ENCODE peak calls at places on chromosomes 4 and X, in four cellular contexts. G, T, K and A are unnamed samples.

GRCh38 chr4:8694651-8695151 is 102.1 kb downstream of the CPZ start:
- DNase-seq in T (no peak), G (no peak), K (no peak), A (peak)

GRCh38 chrX:10172867-10173266 is 16.1 kb downstream of the CLCN4 start:
- DNase-seq in G (peak), T (no peak), K (no peak), A (no peak)

GRCh38 chrX:12984629-12985303 is 9.9 kb downstream of the TMSB4X start:
- DNase-seq in T (no peak), K (no peak), G (peak), A (no peak)

GRCh38 chr4:4990857-4991540 is 28.3 kb downstream of the CYTL1 start:
- DNase-seq in K (no peak), T (peak), G (peak), A (peak)

GRCh38 chr4:2828758-2829181 is 14.9 kb upstream of the ADD1 start:
- DNase-seq in T (no peak), K (no peak), G (no peak), A (no peak)

GRCh38 chrX:46953137-46953527 is 40.9 kb downstream of the JADE3 start:
- DNase-seq in G (no peak), T (no peak), K (no peak), A (no peak)

GRCh38 chrX:134679226-134679625 is 21.0 kb upstream of the PLAC1 start:
- DNase-seq in G (no peak), T (no peak), K (no peak), A (no peak)

GRCh38 chr4:37555324-37555723 is 130.9 kb downstream of the RELL1 start:
- DNase-seq in G (no peak), K (no peak), T (no peak), A (no peak)

GRCh38 chr4:45732161-45732560 is 391.7 kb downstream of the GABRG1 start:
- DNase-seq in K (no peak), T (no peak), G (no peak), A (no peak)

GRCh38 chr4:157713342-157713741 is 459.5 kb downstream of the GASK1B start:
- DNase-seq in K (no peak), G (no peak), T (no peak), A (no peak)

GRCh38 chrX:63186137-63186536 is 165.0 kb downstream of the SPIN4 start:
- DNase-seq in G (no peak), T (no peak), K (no peak), A (no peak)

GRCh38 chr4:36551697-36552214 is 270.3 kb downstream of the DTHD1 start:
- DNase-seq in T (no peak), G (no peak), K (no peak), A (no peak)

GRCh38 chr4:188887905-188888304 is 748.7 kb downstream of the TRIML1 start:
- DNase-seq in K (no peak), T (no peak), G (no peak), A (no peak)

GRCh38 chr4:152591361-152591760 is 55.5 kb upstream of the FBXW7 start:
- DNase-seq in K (no peak), G (peak), T (peak), A (no peak)

GRCh38 chrX:134603806-134604700 is 54.2 kb downstream of the PLAC1 start:
- DNase-seq in K (no peak), T (no peak), G (no peak), A (no peak)

GRCh38 chrX:13005671-13006473 is 31.0 kb downstream of the TMSB4X start:
- DNase-seq in G (no peak), T (no peak), K (no peak), A (no peak)

GRCh38 chrX:101950581-101950980 is 18.8 kb upstream of the ZMAT1 start:
- DNase-seq in T (no peak), G (no peak), K (no peak), A (no peak)

GRCh38 chr4:105895609-105896460 is 564 bp downstream of the NPNT start:
- DNase-seq in T (no peak), K (no peak), G (peak), A (peak)

GRCh38 chrX:134636859-134637258 is 21.4 kb downstream of the PLAC1 start:
- DNase-seq in G (no peak), K (no peak), T (no peak), A (no peak)

GRCh38 chrX:40278340-40279090 is 180.8 kb upstream of the BCOR start:
- DNase-seq in G (peak), K (no peak), T (no peak), A (no peak)

GRCh38 chrX:130623508-130623907 is 221.7 kb downstream of the RBMX2 start:
- DNase-seq in G (no peak), T (no peak), K (no peak), A (no peak)

GRCh38 chrX:1212532-1212931 is at the start of gene CRLF2:
- DNase-seq in G (no peak), K (no peak), T (no peak), A (no peak)

GRCh38 chrX:19625612-19626011 is 110.3 kb upstream of the MAP3K15 start:
- DNase-seq in T (no peak), K (no peak), G (no peak), A (no peak)

GRCh38 chrX:8845469-8845868 is 44.3 kb upstream of the FAM9A start:
- DNase-seq in T (no peak), K (no peak), G (no peak), A (no peak)

GRCh38 chrX:40175416-40176255 is 77.9 kb upstream of the BCOR start:
- DNase-seq in G (peak), T (peak), K (peak), A (no peak)

GRCh38 chr4:36056128-36056527 is 188.2 kb downstream of the ARAP2 start:
- DNase-seq in T (no peak), G (peak), K (no peak), A (no peak)

GRCh38 chr4:118801895-118802575 is 33.9 kb downstream of the SEC24D start:
- DNase-seq in K (no peak), T (no peak), G (no peak), A (no peak)

GRCh38 chr4:118803253-118803652 is 32.7 kb downstream of the SEC24D start:
- DNase-seq in K (no peak), T (no peak), G (no peak), A (no peak)

GRCh38 chr4:118797558-118798142 is 38.3 kb downstream of the SEC24D start:
- DNase-seq in G (no peak), T (no peak), K (no peak), A (no peak)

GRCh38 chr4:118799235-118799932 is 36.5 kb downstream of the SEC24D start:
- DNase-seq in T (no peak), K (no peak), G (no peak), A (no peak)

DNA sequence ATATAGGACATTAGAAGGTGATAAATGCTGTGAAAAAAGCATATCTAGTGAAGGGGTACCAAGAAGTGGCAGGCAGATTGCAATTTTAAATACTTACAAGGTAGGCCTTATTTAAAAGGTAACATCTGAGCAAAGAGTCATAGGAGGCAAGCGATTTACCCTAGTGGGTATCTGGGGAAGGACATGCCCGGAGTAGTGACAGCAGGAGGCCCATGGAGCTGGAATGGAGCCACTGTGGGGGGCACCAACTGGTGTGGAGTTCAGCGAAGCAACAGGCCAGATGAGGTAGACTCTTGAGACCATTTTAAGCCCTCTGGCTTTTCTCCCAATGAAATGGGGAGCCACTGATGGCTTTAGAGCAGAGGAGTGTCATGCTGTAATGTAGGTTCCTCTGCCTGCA is 37.3 kb downstream of the SEC24D start:
- DNase-seq in T (no peak), K (no peak), G (no peak), A (no peak)
- H3K27ac ChIP-seq in T (no peak), K (no peak), G (no peak), A (no peak)

GRCh38 chr4:123616970-123617392 is 220.4 kb downstream of the SPRY1 start:
- DNase-seq in T (peak), K (peak), G (peak), A (no peak)
- H3K27ac ChIP-seq in T (peak), K (peak), G (peak), A (no peak)

DNA sequence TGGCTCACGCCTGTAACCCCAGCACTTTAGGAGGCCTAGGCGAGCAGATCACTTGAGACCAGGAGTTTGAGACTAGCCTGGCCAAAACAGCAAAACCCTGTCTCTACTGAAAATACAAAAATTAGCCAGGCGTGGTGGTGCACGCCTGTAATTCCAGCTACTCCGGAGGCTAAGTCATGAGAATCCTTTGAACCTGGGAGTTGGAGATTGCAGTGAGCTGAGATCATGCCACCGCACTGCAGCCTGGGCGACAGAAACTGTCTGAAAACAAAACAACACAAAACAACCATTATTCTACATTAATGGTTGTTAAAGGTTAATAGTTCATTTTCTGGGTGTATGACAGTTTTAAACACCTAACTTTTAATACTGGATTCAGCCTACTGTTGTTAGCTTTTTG is 1.6 kb upstream of the SMARCA5 start:
- DNase-seq in K (no peak), G (no peak), T (no peak), A (no peak)
- H3K27ac ChIP-seq in K (no peak), G (no peak), T (no peak), A (no peak)

DNA sequence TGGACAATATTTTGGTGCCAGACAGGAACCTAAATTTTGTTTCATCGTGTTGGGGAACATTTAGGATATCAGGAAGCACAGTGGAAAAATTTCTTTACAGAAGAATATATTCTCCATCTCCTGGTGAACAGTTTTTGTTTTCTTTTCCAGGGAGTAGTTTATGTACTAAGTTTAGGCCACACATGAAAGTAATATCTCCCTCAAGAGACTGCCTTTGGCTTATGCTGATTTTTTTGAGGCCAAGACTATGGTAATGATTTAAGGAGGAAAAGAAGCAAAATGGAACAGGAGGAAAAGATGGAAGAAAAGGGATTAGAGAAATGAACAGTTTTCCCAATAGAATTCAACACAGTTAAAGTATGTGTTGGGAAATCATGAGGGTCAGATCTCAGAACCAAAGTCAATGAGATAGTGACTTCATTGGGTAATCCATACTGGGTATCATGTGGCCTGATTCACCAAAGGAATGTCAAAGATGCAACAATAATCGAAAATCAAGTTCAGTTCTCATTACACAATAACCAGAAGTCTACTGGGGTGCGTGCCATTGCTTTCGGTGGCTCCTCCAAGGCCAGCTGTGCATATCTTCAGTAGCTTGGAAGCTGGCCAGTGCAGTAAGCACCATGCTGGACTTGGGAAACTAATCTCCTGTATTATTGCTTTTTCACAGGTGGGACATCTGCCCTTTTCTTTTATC is 234.8 kb downstream of the COL25A1 start:
- DNase-seq in K (no peak), G (no peak), T (no peak), A (no peak)
- H3K27ac ChIP-seq in K (no peak), G (no peak), T (no peak), A (no peak)

GRCh38 chr4:138234254-138234653 is 7.9 kb downstream of the SLC7A11 start:
- DNase-seq in T (no peak), K (no peak), G (no peak), A (no peak)
- H3K27ac ChIP-seq in T (no peak), K (no peak), G (no peak), A (no peak)

GRCh38 chrX:65644621-65645287 is 22.7 kb upstream of the MSN start:
- DNase-seq in G (peak), K (peak), T (peak), A (peak)

GRCh38 chrX:65643046-65643785 is 24.2 kb upstream of the MSN start:
- DNase-seq in K (no peak), G (no peak), T (no peak), A (no peak)

GRCh38 chrX:65647801-65648200 is 19.7 kb upstream of the MSN start:
- DNase-seq in G (no peak), T (no peak), K (no peak), A (no peak)

GRCh38 chrX:65643786-65644111 is 23.7 kb upstream of the MSN start:
- DNase-seq in K (no peak), T (no peak), G (no peak), A (no peak)
- H3K27ac ChIP-seq in K (no peak), T (peak), G (no peak), A (peak)

GRCh38 chr4:164312671-164313070 is 441.3 kb upstream of the SMIM31 start:
- DNase-seq in K (no peak), G (no peak), T (no peak), A (no peak)

GRCh38 chr4:164318350-164318749 is 435.6 kb upstream of the SMIM31 start:
- DNase-seq in K (no peak), T (no peak), G (no peak), A (no peak)

GRCh38 chr4:164313899-164314298 is 440.0 kb upstream of the SMIM31 start:
- DNase-seq in T (no peak), G (no peak), K (no peak), A (no peak)
- H3K27ac ChIP-seq in T (no peak), G (no peak), K (no peak), A (no peak)

DNA sequence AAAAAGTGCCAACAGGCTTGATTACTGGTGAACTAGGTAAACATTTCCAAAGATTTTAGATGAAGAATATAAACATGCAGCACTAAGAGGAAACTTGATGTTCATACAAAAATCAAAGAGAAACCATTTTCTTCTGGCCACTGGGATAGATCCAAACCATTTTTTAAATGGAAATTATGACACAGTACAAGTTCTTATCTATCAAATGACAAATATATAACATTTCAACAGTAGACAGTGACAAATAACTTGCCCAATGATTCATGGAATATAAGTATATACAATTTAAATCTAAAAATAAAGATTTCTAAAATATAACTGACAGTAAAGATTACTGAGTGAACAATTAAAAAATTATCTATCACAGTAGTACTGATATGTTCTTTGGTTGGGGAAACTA is 151.1 kb downstream of the CDS1 start:
- DNase-seq in T (no peak), G (no peak), K (no peak), A (no peak)
- H3K27ac ChIP-seq in T (no peak), G (no peak), K (no peak), A (no peak)

GRCh38 chrX:11352296-11352741 is 59.1 kb downstream of the AMELX start:
- DNase-seq in G (no peak), K (no peak), T (no peak), A (no peak)
- H3K27ac ChIP-seq in G (peak), K (no peak), T (peak), A (no peak)